ENCODE peak calls at places on chromosomes 4 and X, in seven cellular contexts. Q is GM23338; J is PC-3; V is glutamatergic neuron; C is transverse colon; R is CD8-positive, alpha-beta T cell; A is heart right ventricle. X is an unnamed sample.

GRCh38 chr4:2694691-2695090 is 61.4 kb downstream of the TNIP2 start:
- DNase-seq in Q (no peak), J (no peak), V (no peak), C (no peak), R (no peak), A (no peak), X (no peak)

GRCh38 chrX:9534686-9535085 is 69.8 kb downstream of the TBL1X start:
- DNase-seq in Q (no peak), J (no peak), V (no peak), C (no peak), R (no peak), A (no peak), X (no peak)

GRCh38 chr4:75107703-75108612 is 175.0 kb downstream of the PARM1 start:
- DNase-seq in Q (no peak), J (peak), V (no peak), C (no peak), R (no peak), A (no peak), X (no peak)

GRCh38 chr4:126766266-126766665 is 866.5 kb upstream of the INTU start:
- DNase-seq in Q (no peak), J (no peak), V (no peak), C (no peak), R (no peak), A (peak), X (no peak)

GRCh38 chr4:121728066-121728465 is 31.3 kb upstream of the ANXA5 start:
- DNase-seq in Q (no peak), J (peak), V (no peak), C (no peak), R (no peak), A (no peak), X (no peak)

GRCh38 chr4:81495308-81495707 is 23.6 kb upstream of the RASGEF1B start:
- DNase-seq in Q (no peak), J (no peak), V (no peak), C (no peak), R (no peak), A (no peak), X (no peak)

GRCh38 chr4:154399259-154399974 is 92.2 kb downstream of the DCHS2 start:
- DNase-seq in Q (peak), J (peak), V (no peak), C (no peak), R (no peak), A (no peak), X (no peak)

GRCh38 chrX:53280703-53281320 is 572 bp downstream of the IQSEC2 start:
- DNase-seq in Q (no peak), J (peak), V (no peak), C (peak), R (no peak), A (peak), X (no peak)

GRCh38 chr4:167613381-167613780 is 379.1 kb upstream of the SPOCK3 start:
- DNase-seq in Q (no peak), J (no peak), V (no peak), C (no peak), R (no peak), A (no peak), X (no peak)

GRCh38 chrX:76428243-76429130 is 977 bp downstream of the MAGEE1 start:
- DNase-seq in Q (peak), J (no peak), V (peak), C (peak), R (peak), A (no peak), X (peak)

GRCh38 chr4:1846580-1846979 is 9.4 kb downstream of the LETM1 start:
- DNase-seq in Q (no peak), J (no peak), V (no peak), C (no peak), R (no peak), A (no peak), X (no peak)

GRCh38 chrX:47573334-47574095 is 8.7 kb upstream of the TIMP1 start:
- DNase-seq in Q (peak), J (peak), V (no peak), C (peak), R (no peak), A (peak), X (no peak)

GRCh38 chrX:49058794-49059193 is at the start of gene CCDC120:
- DNase-seq in Q (peak), J (peak), V (no peak), C (peak), R (no peak), A (no peak), X (no peak)

GRCh38 chrX:784829-785228 is 154.2 kb downstream of the SHOX start:
- DNase-seq in Q (no peak), J (no peak), V (no peak), C (no peak), R (no peak), A (no peak), X (peak)

GRCh38 chr4:157804986-157805385 is 367.8 kb downstream of the GASK1B start:
- DNase-seq in Q (peak), J (peak), V (no peak), C (no peak), R (no peak), A (no peak), X (no peak)

GRCh38 chrX:3346436-3347329 is at the start of gene MXRA5:
- DNase-seq in Q (peak), J (no peak), V (peak), C (no peak), R (no peak), A (peak), X (no peak)

GRCh38 chr4:81304871-81305270 is 89.8 kb upstream of the PRKG2 start:
- DNase-seq in Q (no peak), J (no peak), V (no peak), C (no peak), R (no peak), A (no peak), X (no peak)

GRCh38 chrX:99705696-99706095 is 704.4 kb downstream of the PCDH19 start:
- DNase-seq in Q (no peak), J (no peak), V (no peak), C (no peak), R (no peak), A (no peak), X (no peak)

GRCh38 chrX:56726609-56727008 is 2.4 kb upstream of the NBDY start:
- DNase-seq in Q (peak), J (peak), V (no peak), C (no peak), R (no peak), A (peak), X (no peak)

GRCh38 chrX:132488092-132488749 is 617 bp downstream of the MBNL3 start:
- DNase-seq in Q (no peak), J (peak), V (no peak), C (peak), R (no peak), A (no peak), X (no peak)

GRCh38 chrX:132490086-132490419 is 1.2 kb upstream of the MBNL3 start:
- DNase-seq in Q (no peak), J (peak), V (no peak), C (peak), R (no peak), A (no peak), X (no peak)

GRCh38 chrX:132491191-132491590 is 2.4 kb upstream of the MBNL3 start:
- DNase-seq in Q (peak), J (peak), V (no peak), C (peak), R (no peak), A (no peak), X (no peak)

GRCh38 chrX:132488819-132489255 is at the start of gene MBNL3:
- DNase-seq in Q (peak), J (peak), V (peak), C (peak), R (peak), A (peak), X (peak)

DNA sequence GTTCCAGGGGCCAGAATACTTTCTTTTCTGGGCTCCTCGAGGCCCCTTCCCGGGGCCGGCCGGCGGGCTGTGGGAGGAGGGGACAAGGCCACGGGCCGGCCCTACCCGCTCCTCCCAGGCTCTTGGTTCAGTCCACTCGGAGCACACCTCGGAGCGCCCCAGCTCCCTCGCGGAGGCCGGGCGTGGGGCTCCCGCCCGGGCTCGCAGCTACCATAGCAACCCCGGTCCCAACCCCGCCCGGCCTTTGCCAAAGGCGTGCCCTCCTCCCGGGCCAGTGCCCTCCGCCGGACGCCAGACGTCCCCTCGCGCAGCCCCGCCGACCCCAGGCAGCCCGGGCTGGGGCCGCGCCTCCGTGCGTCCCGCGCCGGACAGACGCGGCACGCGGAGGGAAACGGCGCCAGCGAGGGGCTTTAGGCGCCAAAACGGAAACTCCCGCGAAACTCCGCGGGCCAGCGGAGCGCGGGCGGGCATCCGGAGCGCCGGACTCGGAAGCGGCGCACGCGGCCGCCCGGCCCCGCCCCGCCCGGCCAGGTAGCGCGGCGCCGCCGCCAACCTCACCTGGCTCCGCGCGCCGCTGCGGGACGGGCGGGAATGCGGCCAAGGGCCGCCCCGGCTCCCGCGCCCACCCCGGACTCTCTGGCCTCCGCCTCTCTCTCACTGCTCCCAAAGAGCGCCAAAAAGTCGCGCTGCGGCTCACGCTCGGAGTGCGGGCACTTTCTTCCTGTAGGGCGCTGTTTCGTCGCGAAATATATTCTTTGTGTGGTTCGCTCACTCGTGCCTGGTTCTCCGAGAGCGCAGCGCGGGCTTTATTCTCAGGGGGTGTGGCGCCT is 633 bp upstream of the MBNL3 start:
- DNase-seq in Q (peak), J (peak), V (peak), C (peak), R (no peak), A (peak), X (peak)
- TF ChIP-seq CTCF in Q (no peak), J (no peak), V (no peak), C (no peak), R (no peak), A (no peak), X (no peak)

DNA sequence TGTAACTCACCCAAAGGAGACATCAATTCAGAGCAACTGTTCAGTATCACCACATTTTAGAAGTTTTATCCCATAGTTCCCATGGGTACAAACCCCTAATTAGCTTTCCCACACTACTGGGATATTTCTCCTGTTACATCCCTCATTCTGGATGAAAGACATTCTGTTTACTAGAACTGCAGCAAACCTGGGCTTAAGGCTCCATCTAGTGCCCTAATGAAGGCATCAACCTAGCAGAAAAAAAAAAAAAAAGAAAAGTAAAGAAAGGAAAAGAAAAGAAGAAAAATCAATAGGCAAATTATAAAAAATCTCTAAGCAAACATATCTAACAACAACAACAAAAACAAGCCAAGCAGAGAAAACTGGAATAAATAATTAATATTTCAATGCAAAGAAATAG is 133.7 kb upstream of the CPXCR1 start:
- DNase-seq in Q (peak), J (peak), V (no peak), C (no peak), R (no peak), A (no peak), X (no peak)
- TF ChIP-seq CTCF in Q (peak), J (peak), V (no peak), C (no peak), R (no peak), A (peak), X (peak)

GRCh38 chr4:172808196-172808595 is 360.4 kb upstream of the GALNT7 start:
- DNase-seq in Q (no peak), J (no peak), V (no peak), C (no peak), R (no peak), A (no peak), X (no peak)
- TF ChIP-seq CTCF in Q (no peak), J (no peak), V (no peak), C (no peak), R (no peak), A (no peak), X (no peak)

GRCh38 chr4:109676886-109677285 is 26.4 kb downstream of the CASP6 start:
- DNase-seq in Q (no peak), J (peak), V (no peak), C (no peak), R (no peak), A (no peak), X (no peak)
- TF ChIP-seq CTCF in Q (no peak), J (peak), V (no peak), C (no peak), R (no peak), A (no peak), X (peak)

GRCh38 chr4:71392109-71392508 is 53.3 kb downstream of the SLC4A4 start:
- DNase-seq in Q (no peak), J (no peak), V (no peak), C (no peak), R (no peak), A (no peak), X (no peak)
- TF ChIP-seq CTCF in Q (no peak), J (no peak), V (no peak), C (no peak), R (no peak), A (no peak), X (no peak)

GRCh38 chr4:159398236-159398638 is 295.4 kb downstream of the RAPGEF2 start:
- DNase-seq in Q (no peak), J (no peak), V (no peak), C (no peak), R (no peak), A (peak), X (no peak)
- TF ChIP-seq CTCF in Q (no peak), J (no peak), V (no peak), C (no peak), R (no peak), A (no peak), X (peak)

GRCh38 chrX:129754266-129755024 is 15.7 kb downstream of the XPNPEP2 start:
- DNase-seq in Q (peak), J (no peak), V (no peak), C (no peak), R (no peak), A (no peak), X (no peak)
- TF ChIP-seq CTCF in Q (peak), J (peak), V (no peak), C (no peak), R (no peak), A (peak), X (peak)

DNA sequence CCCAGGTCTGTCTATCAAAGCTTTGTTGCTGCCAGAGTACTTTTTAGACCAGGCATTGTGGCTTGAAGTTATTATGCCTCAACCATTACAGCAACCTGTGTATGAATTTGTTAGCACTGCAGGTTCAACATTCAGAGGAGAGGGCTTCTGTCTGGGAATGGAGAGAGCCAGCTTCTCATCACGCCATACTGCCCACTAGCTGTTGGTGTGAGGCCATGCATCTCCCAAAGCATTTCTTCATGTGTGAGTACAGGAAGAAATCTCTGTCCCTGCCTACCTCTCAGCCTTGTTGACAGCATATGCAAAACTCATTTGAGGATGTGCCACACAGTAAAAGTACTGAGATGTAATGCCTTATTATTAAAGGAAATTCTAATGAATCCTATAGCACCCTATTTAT is 76.9 kb upstream of the PPARGC1A start:
- DNase-seq in Q (peak), J (no peak), V (no peak), C (no peak), R (no peak), A (no peak), X (no peak)
- TF ChIP-seq CTCF in Q (peak), J (peak), V (no peak), C (no peak), R (no peak), A (peak), X (peak)

GRCh38 chr4:87390931-87391782 is at the start of gene HSD17B11:
- DNase-seq in Q (peak), J (peak), V (peak), C (peak), R (peak), A (peak), X (no peak)
- TF ChIP-seq CTCF in Q (peak), J (peak), V (no peak), C (no peak), R (no peak), A (peak), X (peak)

X was measured in chondrocyte.